ENCODE peak calls at places on chromosomes 12 and 14, in four cellular contexts. One of them, this sample, is unnamed. For H3K4me1, the result is how much of the 10 kb centered on the place peaks cover.

GRCh38 chr12:48980389-48980952 is 2.3 kb downstream of the WNT1 start:
- DNase-seq in stomach: no peak
- DNase-seq in suprapubic skin: no peak
- DNase-seq in A549: peak
- DNase-seq in this sample: no peak

GRCh38 chr12:56007892-56008471 is 10.9 kb downstream of the SUOX start:
- DNase-seq in stomach: no peak
- DNase-seq in suprapubic skin: no peak
- DNase-seq in A549: no peak
- DNase-seq in this sample: peak

GRCh38 chr14:38309522-38310262 is 53.8 kb upstream of the CLEC14A start:
- DNase-seq in stomach: no peak
- DNase-seq in suprapubic skin: no peak
- DNase-seq in A549: no peak
- DNase-seq in this sample: no peak

GRCh38 chr14:77200406-77200985 is 18.9 kb downstream of the TMEM63C start:
- DNase-seq in stomach: no peak
- DNase-seq in suprapubic skin: no peak
- DNase-seq in A549: no peak
- DNase-seq in this sample: no peak

GRCh38 chr14:77615231-77616132 is 955 bp downstream of the SPTLC2 start:
- DNase-seq in stomach: no peak
- DNase-seq in suprapubic skin: no peak
- DNase-seq in A549: no peak
- DNase-seq in this sample: no peak

GRCh38 chr12:118015944-118016343 is 559 bp upstream of the RFC5 start:
- DNase-seq in stomach: no peak
- DNase-seq in suprapubic skin: no peak
- DNase-seq in A549: no peak
- DNase-seq in this sample: no peak

GRCh38 chr14:36585100-36585499 is 2.7 kb upstream of the NKX2-8 start:
- DNase-seq in stomach: no peak
- DNase-seq in suprapubic skin: no peak
- DNase-seq in A549: no peak
- DNase-seq in this sample: no peak

GRCh38 chr12:26627335-26627734 is 205.7 kb downstream of the ITPR2 start:
- DNase-seq in stomach: no peak
- DNase-seq in suprapubic skin: no peak
- DNase-seq in A549: no peak
- DNase-seq in this sample: no peak

GRCh38 chr12:47832263-47832933 is 12.7 kb upstream of the HDAC7 start:
- DNase-seq in stomach: no peak
- DNase-seq in suprapubic skin: no peak
- DNase-seq in A549: no peak
- DNase-seq in this sample: no peak

GRCh38 chr14:35337074-35337556 is 44.9 kb downstream of the PSMA6 start:
- DNase-seq in stomach: no peak
- DNase-seq in suprapubic skin: no peak
- DNase-seq in A549: no peak
- DNase-seq in this sample: no peak

GRCh38 chr12:66861157-66861750 is 182.4 kb upstream of the GRIP1 start:
- DNase-seq in stomach: peak
- DNase-seq in suprapubic skin: peak
- DNase-seq in A549: peak
- DNase-seq in this sample: peak

GRCh38 chr14:73784065-73784987 is 67.3 kb upstream of the PTGR2 start:
- DNase-seq in stomach: peak
- DNase-seq in suprapubic skin: peak
- DNase-seq in A549: no peak
- DNase-seq in this sample: no peak

GRCh38 chr12:100995201-100995600 is 200.6 kb downstream of the ANO4 start:
- DNase-seq in stomach: no peak
- DNase-seq in suprapubic skin: no peak
- DNase-seq in A549: no peak
- DNase-seq in this sample: no peak

GRCh38 chr14:77681196-77682157 is 26.3 kb downstream of the ALKBH1 start:
- DNase-seq in stomach: peak
- DNase-seq in suprapubic skin: no peak
- DNase-seq in A549: peak
- DNase-seq in this sample: no peak

GRCh38 chr14:24339284-24340151 is at the start of gene RIPK3:
- DNase-seq in stomach: peak
- DNase-seq in suprapubic skin: peak
- DNase-seq in A549: no peak
- DNase-seq in this sample: no peak

GRCh38 chr14:68199465-68200145 is 380.0 kb downstream of the RAD51B start:
- DNase-seq in stomach: peak
- DNase-seq in suprapubic skin: no peak
- DNase-seq in A549: no peak
- DNase-seq in this sample: no peak

GRCh38 chr12:74148849-74149248 is 388.8 kb upstream of the ATXN7L3B start:
- DNase-seq in stomach: no peak
- DNase-seq in suprapubic skin: no peak
- DNase-seq in A549: no peak
- DNase-seq in this sample: no peak

GRCh38 chr14:77037886-77038511 is 9.5 kb upstream of the IRF2BPL start:
- DNase-seq in stomach: no peak
- DNase-seq in suprapubic skin: no peak
- DNase-seq in A549: no peak
- DNase-seq in this sample: no peak

GRCh38 chr14:78450945-78451344 is 280.8 kb downstream of the NRXN3 start:
- DNase-seq in stomach: no peak
- DNase-seq in suprapubic skin: no peak
- DNase-seq in A549: no peak
- DNase-seq in this sample: no peak

GRCh38 chr12:119593578-119594398 is at the start of gene TMEM233:
- DNase-seq in stomach: no peak
- DNase-seq in suprapubic skin: no peak
- DNase-seq in A549: no peak
- DNase-seq in this sample: no peak

GRCh38 chr12:44626883-44627282 is 249.2 kb downstream of the NELL2 start:
- DNase-seq in stomach: no peak
- DNase-seq in suprapubic skin: no peak
- DNase-seq in A549: no peak
- DNase-seq in this sample: no peak

GRCh38 chr12:123712780-123713319 is 697 bp downstream of the ATP6V0A2 start:
- DNase-seq in stomach: no peak
- DNase-seq in suprapubic skin: no peak
- DNase-seq in A549: peak
- DNase-seq in this sample: no peak

GRCh38 chr12:131561891-131562684 is 148.8 kb upstream of the SFSWAP start:
- DNase-seq in stomach: no peak
- DNase-seq in suprapubic skin: no peak
- DNase-seq in A549: no peak
- DNase-seq in this sample: no peak

GRCh38 chr14:86852530-86852929 is 1140.5 kb downstream of the GALC start:
- DNase-seq in stomach: no peak
- DNase-seq in suprapubic skin: no peak
- DNase-seq in A549: no peak
- DNase-seq in this sample: no peak

GRCh38 chr12:28065374-28065773 is 92.8 kb upstream of the PTHLH start:
- DNase-seq in stomach: no peak
- DNase-seq in suprapubic skin: no peak
- DNase-seq in A549: no peak
- DNase-seq in this sample: no peak

DNA sequence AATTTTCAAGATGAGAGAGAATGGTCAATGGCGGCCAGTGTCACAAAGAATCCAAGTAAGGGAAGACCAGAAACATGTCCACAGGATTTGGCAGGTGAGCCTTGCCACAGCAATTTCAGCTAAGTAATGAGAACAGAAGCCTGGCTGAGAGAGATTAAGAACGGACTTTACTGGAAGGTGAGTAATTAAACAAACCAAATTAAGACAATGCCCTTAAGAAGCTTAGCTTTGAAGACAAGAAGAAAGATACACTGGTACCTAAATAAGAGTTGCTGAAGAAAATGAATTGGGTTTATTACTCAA is 145.4 kb upstream of the PLEKHG7 start:
- DNase-seq in stomach: no peak
- DNase-seq in suprapubic skin: no peak
- DNase-seq in A549: no peak
- DNase-seq in this sample: no peak
- H3K4me1 ChIP-seq in stomach: under half
- H3K4me1 ChIP-seq in suprapubic skin: under half
- H3K4me1 ChIP-seq in A549: under half
- H3K4me1 ChIP-seq in this sample: under half

DNA sequence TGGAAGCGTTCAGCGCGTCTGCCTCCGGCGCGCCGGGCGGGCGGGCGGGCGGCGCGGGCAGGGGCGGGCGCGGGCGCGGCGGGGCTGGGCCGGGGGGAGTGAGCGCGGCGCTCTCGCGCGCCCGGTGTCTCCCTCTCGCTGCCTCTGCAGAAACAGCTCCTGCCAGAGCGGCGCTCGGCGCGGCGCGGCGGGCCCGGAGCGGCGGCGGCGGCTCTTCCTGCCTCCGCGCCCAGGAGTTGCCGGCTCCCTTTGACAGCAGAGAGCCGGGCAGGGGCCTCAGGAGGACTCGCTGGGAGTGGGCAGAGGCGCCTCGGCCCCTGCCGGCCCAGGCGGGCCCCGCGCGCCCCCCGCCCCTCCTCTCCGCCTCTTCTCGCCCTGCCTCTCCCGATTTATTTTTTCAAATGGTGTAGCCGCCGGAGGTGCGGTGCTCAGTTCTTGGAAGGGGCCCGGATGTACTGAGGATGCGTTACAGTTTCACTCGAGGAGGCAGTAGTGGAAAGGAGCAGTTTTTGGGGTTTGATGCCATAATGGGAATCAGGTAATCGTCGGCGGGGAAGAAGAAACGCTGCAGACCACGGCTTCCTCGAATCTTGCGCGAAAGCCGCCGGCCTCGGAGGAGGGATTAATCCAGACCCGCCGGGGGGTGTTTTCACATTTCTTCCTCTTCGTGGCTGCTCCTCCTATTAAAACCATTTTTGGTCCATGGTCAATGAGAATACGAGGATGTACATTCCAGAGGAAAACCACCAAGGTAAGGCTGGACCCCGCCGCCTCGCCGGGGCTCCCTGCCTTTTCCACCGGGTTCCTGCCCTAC is at the start of gene CACNA1C:
- DNase-seq in stomach: peak
- DNase-seq in suprapubic skin: no peak
- DNase-seq in A549: peak
- DNase-seq in this sample: peak
- TF ChIP-seq EP300 in stomach: no peak
- TF ChIP-seq EP300 in suprapubic skin: no peak
- TF ChIP-seq EP300 in A549: no peak
- TF ChIP-seq EP300 in this sample: no peak

GRCh38 chr12:114401346-114402320 is 4.3 kb downstream of the TBX5 start:
- DNase-seq in stomach: no peak
- DNase-seq in suprapubic skin: no peak
- DNase-seq in A549: no peak
- DNase-seq in this sample: no peak
- H3K4me3 ChIP-seq in stomach: no peak
- H3K4me3 ChIP-seq in suprapubic skin: peak
- H3K4me3 ChIP-seq in A549: no peak
- H3K4me3 ChIP-seq in this sample: no peak

DNA sequence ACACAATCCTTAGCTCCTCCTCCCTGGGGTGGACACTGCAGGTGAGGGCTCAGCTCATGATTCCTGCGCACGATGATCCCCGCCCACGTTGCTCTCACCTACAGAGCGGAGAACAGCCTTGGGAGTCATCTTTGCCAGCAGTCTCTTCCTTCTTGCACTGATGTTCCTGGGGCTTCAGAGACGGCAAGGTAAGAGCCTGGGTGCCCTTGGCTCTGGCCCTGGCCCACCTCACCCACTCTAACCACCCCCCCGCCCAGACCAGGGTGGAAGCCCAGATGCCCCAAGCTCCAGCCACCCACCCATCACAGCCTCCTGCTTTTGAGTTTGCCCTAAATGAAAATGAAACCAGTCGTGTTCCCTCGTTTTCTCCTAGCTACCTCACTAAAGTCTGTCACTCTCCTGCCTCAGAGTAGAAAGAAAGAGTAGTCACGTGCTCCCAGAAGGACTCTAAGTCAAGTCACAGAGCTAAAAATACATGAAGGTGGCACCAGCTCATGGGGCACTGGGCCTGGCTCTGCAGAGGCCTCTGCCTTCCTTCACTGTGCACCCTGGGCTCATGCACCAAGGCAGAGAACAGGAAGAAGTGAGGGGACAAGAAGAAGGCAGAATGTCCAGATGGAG is 9.0 kb downstream of the TAPBPL start:
- DNase-seq in stomach: no peak
- DNase-seq in suprapubic skin: no peak
- DNase-seq in A549: no peak
- DNase-seq in this sample: no peak
- H3K4me1 ChIP-seq in stomach: under half
- H3K4me1 ChIP-seq in suprapubic skin: under half
- H3K4me1 ChIP-seq in A549: under half
- H3K4me1 ChIP-seq in this sample: under half

GRCh38 chr14:103628684-103629502 is at the start of gene KLC1:
- DNase-seq in stomach: peak
- DNase-seq in suprapubic skin: peak
- DNase-seq in A549: peak
- DNase-seq in this sample: peak
- TF ChIP-seq EP300 in stomach: no peak
- TF ChIP-seq EP300 in suprapubic skin: no peak
- TF ChIP-seq EP300 in A549: no peak
- TF ChIP-seq EP300 in this sample: peak